ENCODE peak calls at places on chromosome 15, in six cellular contexts. B, J, Q, L, V and N are unnamed samples.

GRCh38 chr15:58243083-58243482 is 104.9 kb downstream of the AQP9 start:
- DNase-seq in B (no peak), J (no peak), Q (no peak), L (no peak), V (no peak), N (no peak)

GRCh38 chr15:64501396-64501716 is 41.0 kb downstream of the ZNF609 start:
- DNase-seq in B (no peak), J (no peak), Q (no peak), L (no peak), V (no peak), N (no peak)

GRCh38 chr15:45333550-45333949 is 44.8 kb downstream of the GATM start:
- DNase-seq in B (peak), J (no peak), Q (peak), L (peak), V (no peak), N (no peak)

GRCh38 chr15:39127925-39128617 is 452.8 kb upstream of the THBS1 start:
- DNase-seq in B (peak), J (no peak), Q (peak), L (no peak), V (peak), N (no peak)

GRCh38 chr15:27059610-27060202 is 88.7 kb downstream of the GABRG3 start:
- DNase-seq in B (peak), J (no peak), Q (peak), L (no peak), V (peak), N (no peak)

GRCh38 chr15:29034593-29035364 is 149.0 kb downstream of the APBA2 start:
- DNase-seq in B (no peak), J (no peak), Q (no peak), L (no peak), V (no peak), N (no peak)

GRCh38 chr15:58498821-58499580 is 67.2 kb downstream of the LIPC start:
- DNase-seq in B (peak), J (no peak), Q (peak), L (no peak), V (peak), N (no peak)

GRCh38 chr15:75023194-75024101 is at the start of gene PPCDC:
- DNase-seq in B (peak), J (peak), Q (peak), L (peak), V (peak), N (peak)

GRCh38 chr15:68494573-68495105 is 62.7 kb upstream of the ITGA11 start:
- DNase-seq in B (no peak), J (no peak), Q (no peak), L (no peak), V (no peak), N (no peak)

GRCh38 chr15:50487287-50487686 is 59.2 kb downstream of the USP50 start:
- DNase-seq in B (no peak), J (no peak), Q (no peak), L (no peak), V (no peak), N (no peak)

GRCh38 chr15:29550834-29551465 is 271.3 kb downstream of the TJP1 start:
- DNase-seq in B (peak), J (no peak), Q (peak), L (no peak), V (no peak), N (no peak)

GRCh38 chr15:41512078-41512394 is 1.6 kb downstream of the LTK start:
- DNase-seq in B (no peak), J (no peak), Q (no peak), L (peak), V (no peak), N (no peak)

GRCh38 chr15:29952245-29952644 is 130.0 kb upstream of the TJP1 start:
- DNase-seq in B (no peak), J (no peak), Q (no peak), L (no peak), V (no peak), N (no peak)

GRCh38 chr15:65979837-65980236 is 110.5 kb downstream of the RAB11A start:
- DNase-seq in B (no peak), J (no peak), Q (no peak), L (no peak), V (no peak), N (no peak)

GRCh38 chr15:70023064-70023768 is 74.5 kb downstream of the TLE3 start:
- DNase-seq in B (peak), J (no peak), Q (peak), L (no peak), V (peak), N (peak)

GRCh38 chr15:35182841-35183479 is 97.9 kb upstream of the NANOGP8 start:
- DNase-seq in B (no peak), J (no peak), Q (no peak), L (no peak), V (no peak), N (no peak)

GRCh38 chr15:74252291-74253080 is 16.4 kb downstream of the CCDC33 start:
- DNase-seq in B (peak), J (no peak), Q (peak), L (no peak), V (no peak), N (no peak)

GRCh38 chr15:81492303-81492702 is 118.3 kb upstream of the TMC3 start:
- DNase-seq in B (peak), J (no peak), Q (peak), L (no peak), V (no peak), N (no peak)

GRCh38 chr15:70320077-70320830 is 222.5 kb upstream of the TLE3 start:
- DNase-seq in B (peak), J (no peak), Q (no peak), L (no peak), V (no peak), N (no peak)

GRCh38 chr15:31083394-31083790 is 18.1 kb downstream of the TRPM1 start:
- DNase-seq in B (no peak), J (no peak), Q (no peak), L (no peak), V (no peak), N (no peak)

GRCh38 chr15:55742927-55743614 is at the start of gene PRTG:
- DNase-seq in B (peak), J (no peak), Q (peak), L (peak), V (peak), N (no peak)

GRCh38 chr15:92968926-92969664 is 69.0 kb downstream of the CHD2 start:
- DNase-seq in B (no peak), J (no peak), Q (peak), L (no peak), V (no peak), N (no peak)

GRCh38 chr15:52309154-52309548 is 13.5 kb upstream of the MYO5C start:
- DNase-seq in B (peak), J (no peak), Q (no peak), L (no peak), V (no peak), N (no peak)
- TF ChIP-seq CTCF in B (no peak), J (no peak), Q (no peak), L (no peak), V (no peak), N (no peak)

GRCh38 chr15:49094923-49095322 is 48.7 kb upstream of the SECISBP2L start:
- DNase-seq in B (no peak), J (no peak), Q (no peak), L (no peak), V (no peak), N (no peak)
- TF ChIP-seq CTCF in B (no peak), J (no peak), Q (no peak), L (no peak), V (no peak), N (no peak)

DNA sequence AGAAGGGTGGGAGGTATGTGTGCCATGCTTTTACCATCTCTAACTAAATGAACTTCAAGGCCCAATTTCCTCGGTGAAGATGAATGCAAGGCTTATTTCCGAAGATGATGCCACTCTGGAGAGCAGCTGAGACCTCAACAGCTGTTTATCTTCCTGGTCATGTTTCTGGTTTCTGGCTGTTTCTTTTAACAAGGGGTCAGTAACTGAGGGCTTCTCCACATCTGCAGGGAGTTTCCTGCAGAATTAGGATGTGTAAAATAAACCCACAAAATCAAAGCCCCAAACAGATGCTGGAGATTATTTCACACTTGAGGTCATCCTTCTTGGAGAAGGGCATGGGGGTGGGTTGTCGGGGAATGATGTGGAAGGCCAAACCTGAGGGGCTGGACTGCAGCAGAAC is 220.3 kb downstream of the THSD4 start:
- DNase-seq in B (no peak), J (no peak), Q (no peak), L (no peak), V (no peak), N (no peak)
- TF ChIP-seq CTCF in B (no peak), J (no peak), Q (no peak), L (no peak), V (no peak), N (no peak)

DNA sequence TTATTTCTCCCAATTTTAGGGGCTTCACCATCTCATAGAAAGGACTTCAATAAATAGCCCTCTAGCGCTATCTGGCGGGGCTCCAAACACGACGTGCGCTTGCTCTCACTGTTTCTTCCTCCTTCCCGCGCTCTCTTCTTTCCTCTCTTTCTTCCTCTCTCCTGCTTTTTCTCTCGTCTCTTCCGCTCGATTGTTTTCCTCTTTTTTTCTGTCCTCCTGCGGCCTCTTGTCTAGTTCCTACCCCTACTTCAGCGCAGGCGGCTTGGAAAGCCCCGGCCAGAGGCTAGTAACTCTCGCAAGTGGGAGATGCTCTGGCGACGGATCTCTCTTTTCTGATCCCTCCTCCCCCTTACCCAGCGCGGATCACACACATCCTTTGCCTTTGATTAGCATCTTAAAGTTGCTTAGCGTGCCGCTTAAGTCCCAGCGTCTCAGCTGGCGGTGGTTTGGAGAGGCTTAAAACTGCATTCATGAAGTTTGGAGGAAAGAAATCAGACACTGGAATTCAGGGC is 6.2 kb upstream of the MEIS2 start:
- DNase-seq in B (peak), J (no peak), Q (no peak), L (no peak), V (no peak), N (no peak)
- TF ChIP-seq CTCF in B (peak), J (no peak), Q (no peak), L (no peak), V (no peak), N (no peak)

GRCh38 chr15:40441736-40442531 is 1.2 kb downstream of the BAHD1 start:
- DNase-seq in B (no peak), J (peak), Q (no peak), L (peak), V (no peak), N (peak)

GRCh38 chr15:40439461-40440299 is 1.1 kb upstream of the BAHD1 start:
- DNase-seq in B (peak), J (peak), Q (no peak), L (peak), V (no peak), N (no peak)

GRCh38 chr15:40438712-40439111 is 2.0 kb upstream of the BAHD1 start:
- DNase-seq in B (no peak), J (no peak), Q (no peak), L (peak), V (no peak), N (no peak)

GRCh38 chr15:40441012-40441735 is 421 bp downstream of the BAHD1 start:
- DNase-seq in B (no peak), J (no peak), Q (no peak), L (peak), V (no peak), N (no peak)

GRCh38 chr15:40440300-40441011 is at the start of gene BAHD1:
- DNase-seq in B (peak), J (peak), Q (peak), L (peak), V (peak), N (peak)
- TF ChIP-seq CTCF in B (no peak), J (no peak), Q (no peak), L (no peak), V (no peak), N (no peak)

DNA sequence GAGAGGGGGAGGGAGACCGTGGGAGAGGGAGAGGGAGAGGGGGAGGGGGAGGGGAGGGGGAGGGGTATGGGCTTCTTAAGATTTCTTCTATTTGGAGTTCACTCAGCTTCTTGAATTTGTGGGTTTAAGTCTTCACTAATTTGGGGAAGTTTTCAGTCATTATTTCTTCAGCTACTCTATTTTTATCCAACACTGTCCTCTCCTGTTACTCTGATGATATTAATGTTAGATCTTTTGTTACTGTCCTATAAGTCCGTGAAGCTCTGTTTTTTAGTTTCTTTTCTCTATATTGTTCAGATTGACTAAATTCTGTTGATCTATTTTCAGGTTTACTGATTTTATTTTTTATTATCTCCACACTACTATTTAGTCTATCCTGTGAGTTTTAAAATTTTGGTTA is 351.5 kb upstream of the TPM1 start:
- DNase-seq in B (peak), J (no peak), Q (peak), L (no peak), V (no peak), N (no peak)
- TF ChIP-seq CTCF in B (peak), J (no peak), Q (peak), L (no peak), V (no peak), N (no peak)

GRCh38 chr15:91885714-91886265 is 32.3 kb downstream of the SLCO3A1 start:
- DNase-seq in B (no peak), J (no peak), Q (no peak), L (no peak), V (no peak), N (no peak)
- TF ChIP-seq CTCF in B (no peak), J (no peak), Q (no peak), L (no peak), V (no peak), N (no peak)

GRCh38 chr15:23497710-23498111 is 50.7 kb upstream of the GOLGA6L2 start:
- DNase-seq in B (no peak), J (no peak), Q (peak), L (no peak), V (no peak), N (no peak)
- TF ChIP-seq CTCF in B (no peak), J (no peak), Q (peak), L (peak), V (peak), N (no peak)

GRCh38 chr15:84863480-84864428 is 20.7 kb upstream of the SLC28A1 start:
- DNase-seq in B (peak), J (no peak), Q (peak), L (peak), V (no peak), N (no peak)
- TF ChIP-seq CTCF in B (peak), J (no peak), Q (peak), L (no peak), V (no peak), N (no peak)